ENCODE peak calls at places on chromosomes 13 and 19, in seven cellular contexts. Y, F, W, A, K, O and Q are unnamed samples.

GRCh38 chr13:95541308-95541707 is 11.2 kb upstream of the CLDN10 start:
- DNase-seq in Y (no peak), O (no peak), F (no peak), A (no peak), W (no peak), K (no peak), Q (no peak)

GRCh38 chr13:96104516-96104915 is 14.6 kb downstream of the HS6ST3 start:
- DNase-seq in A (no peak), W (no peak), K (no peak), Y (no peak), F (no peak), O (no peak), Q (no peak)

GRCh38 chr19:806815-807421 is 9.7 kb downstream of the PTBP1 start:
- DNase-seq in F (no peak), W (no peak), K (no peak), Y (no peak), O (no peak), A (no peak), Q (no peak)

GRCh38 chr19:38303517-38304351 is at the start of gene C19orf33:
- DNase-seq in A (no peak), W (peak; percentile 56), O (peak; percentile 58), Y (peak; percentile 93), F (peak; percentile 78), K (no peak), Q (no peak)

GRCh38 chr19:29831686-29832085 is 19.9 kb downstream of the CCNE1 start:
- DNase-seq in K (no peak), Y (no peak), A (no peak), O (no peak), F (no peak), W (no peak), Q (no peak)

GRCh38 chr13:91576590-91576989 is 178.2 kb downstream of the GPC5 start:
- DNase-seq in F (no peak), W (no peak), K (no peak), O (no peak), A (no peak), Y (peak; percentile 9), Q (no peak)

GRCh38 chr19:11324079-11324661 is 15.3 kb downstream of the RAB3D start:
- DNase-seq in K (peak; percentile 64), F (peak; percentile 76), W (peak; percentile 93), O (peak; percentile 77), Y (peak; percentile 81), A (peak; percentile 92), Q (peak; percentile 88)

GRCh38 chr13:73765651-73766384 is 368.4 kb downstream of the KLF12 start:
- DNase-seq in K (peak; percentile 90), Y (peak; percentile 81), A (peak; percentile 91), F (peak; percentile 86), O (peak; percentile 86), W (peak; percentile 44), Q (peak; percentile 23)

GRCh38 chr13:80109313-80109712 is 231.6 kb downstream of the SPRY2 start:
- DNase-seq in O (no peak), A (no peak), Y (no peak), W (no peak), K (no peak), F (no peak), Q (no peak)

GRCh38 chr13:101291647-101292515 is 124.4 kb downstream of the NALCN start:
- DNase-seq in K (no peak), F (no peak), A (no peak), W (no peak), Y (no peak), O (no peak), Q (no peak)

GRCh38 chr19:35587326-35587725 is 1.4 kb downstream of the PMIS2 start:
- DNase-seq in O (no peak), F (no peak), A (no peak), W (no peak), K (no peak), Y (no peak), Q (no peak)

GRCh38 chr13:102799544-102800144 is 725 bp downstream of the BIVM start:
- DNase-seq in Y (peak; percentile 26), A (peak; percentile 69), O (peak; percentile 28), W (no peak), K (no peak), F (peak; percentile 45), Q (peak; percentile 8)

GRCh38 chr19:11984986-11985385 is 20.1 kb downstream of the ZNF763 start:
- DNase-seq in F (no peak), A (no peak), W (no peak), K (no peak), Y (no peak), O (no peak), Q (no peak)

GRCh38 chr13:20024706-20025105 is 66.2 kb downstream of the ZMYM2 start:
- DNase-seq in A (no peak), K (no peak), O (no peak), W (no peak), F (no peak), Y (no peak), Q (no peak)

GRCh38 chr19:54133312-54133956 is 4.1 kb upstream of the CNOT3 start:
- DNase-seq in O (no peak), W (no peak), F (no peak), A (no peak), Y (no peak), K (no peak), Q (no peak)

GRCh38 chr13:30696278-30697176 is 38.8 kb upstream of the ALOX5AP start:
- DNase-seq in O (no peak), W (no peak), A (no peak), K (no peak), Y (peak; percentile 25), F (peak; percentile 55), Q (no peak)

GRCh38 chr13:91347996-91348905 is 764 bp downstream of the MIR17HG start:
- DNase-seq in W (peak; percentile 31), A (peak; percentile 74), Y (peak; percentile 56), O (peak; percentile 42), K (peak; percentile 70), F (peak; percentile 43), Q (peak; percentile 20)

GRCh38 chr13:60261432-60262351 is 98.0 kb upstream of the DIAPH3 start:
- DNase-seq in O (peak; percentile 39), K (no peak), W (no peak), F (no peak), Y (no peak), A (no peak), Q (no peak)

DNA sequence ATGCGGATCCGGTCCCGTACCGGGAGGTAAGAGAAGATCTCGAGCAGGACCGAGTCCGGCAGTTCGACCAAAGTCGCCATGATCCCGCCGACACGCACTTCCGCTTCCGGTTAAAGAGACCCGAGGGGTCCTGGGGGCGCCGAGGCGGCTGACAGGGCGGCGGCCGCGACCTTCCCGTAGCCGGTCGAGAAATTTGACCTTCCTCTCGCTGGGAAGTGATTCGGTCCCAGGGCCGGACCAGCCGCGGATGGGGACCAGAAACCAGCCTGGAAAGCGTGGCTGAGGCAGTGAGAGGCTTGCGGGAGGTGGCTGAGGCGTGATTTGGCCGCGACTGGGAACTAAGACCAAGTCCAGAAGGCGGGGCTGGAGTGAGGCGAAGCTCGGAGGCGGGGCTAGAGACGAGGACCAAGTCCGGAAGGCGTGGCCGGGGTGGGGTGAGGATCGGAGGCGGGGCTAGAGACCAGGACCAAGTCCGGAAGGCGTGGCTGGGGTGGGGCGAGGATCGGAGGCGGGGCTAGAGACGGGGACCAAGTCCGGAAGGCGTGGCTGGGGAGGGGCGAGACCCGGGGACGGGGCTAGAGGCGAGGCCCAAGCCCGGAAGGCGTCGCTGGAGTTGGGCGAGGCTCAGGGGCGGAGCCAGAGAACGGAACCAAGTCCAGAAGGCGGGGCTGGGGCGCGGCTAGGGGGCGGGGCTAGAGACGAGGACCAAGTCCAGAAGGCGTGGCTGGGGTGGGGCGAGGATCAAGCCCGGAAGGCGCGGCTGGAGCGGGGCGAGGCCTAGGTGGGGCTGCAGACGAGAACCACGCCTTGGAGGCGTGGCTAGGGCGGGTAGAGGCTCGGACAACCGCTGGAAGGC is at the start of gene FBXL12:
- DNase-seq in W (peak; percentile 100), A (peak; percentile 100), Y (peak; percentile 100), O (peak; percentile 100), K (peak; percentile 100), F (peak; percentile 100), Q (peak; percentile 100)
- TF ChIP-seq POLR2A in W (peak; percentile 52), A (peak; percentile 78), Y (peak; percentile 94), O (peak; percentile 94), K (peak; percentile 90), F (peak; percentile 36), Q (peak; percentile 91)

DNA sequence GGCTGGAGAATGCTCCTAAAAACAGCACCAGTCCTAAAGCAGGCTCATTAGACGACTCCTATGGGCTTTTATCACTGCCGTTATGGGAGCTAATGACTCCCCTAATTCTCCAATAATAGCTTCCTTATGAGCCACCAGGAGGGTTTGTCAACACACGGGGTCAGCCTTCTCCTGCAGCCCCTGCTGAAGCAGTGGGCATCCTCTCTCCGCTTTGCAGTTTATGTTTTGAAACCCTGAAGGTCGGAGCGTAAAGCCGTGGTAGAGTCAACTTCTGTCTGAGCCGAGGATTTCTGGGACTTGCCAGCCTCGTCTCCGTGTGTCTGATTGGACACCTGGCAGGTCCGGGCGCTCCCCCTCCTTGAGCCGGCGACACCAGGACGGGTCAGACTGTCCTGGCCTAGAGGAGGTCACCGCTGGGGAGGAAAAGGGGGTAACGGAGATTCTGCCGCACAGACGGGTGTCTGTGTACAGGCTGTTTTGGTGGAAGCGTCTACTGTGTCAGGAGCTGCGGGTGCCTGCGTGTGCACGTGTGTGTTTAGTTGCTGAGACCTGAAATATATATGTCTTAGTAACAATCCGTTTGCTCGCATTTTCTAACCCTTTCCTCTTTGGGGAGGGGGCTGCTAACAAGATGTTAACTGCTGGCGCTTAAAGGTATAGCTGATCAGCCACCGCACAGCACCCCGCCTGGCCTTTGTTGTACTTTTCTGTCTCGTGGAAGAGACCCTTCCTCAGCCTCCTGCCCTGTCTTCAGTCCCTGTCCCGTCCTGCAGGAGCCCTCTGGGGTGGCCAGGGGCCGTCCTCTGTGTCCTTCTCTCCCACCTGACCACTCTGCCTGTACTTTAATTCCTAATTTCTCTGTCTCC is 1.9 kb downstream of the KDM4B start:
- DNase-seq in Y (peak; percentile 46), F (no peak), O (peak; percentile 64), W (no peak), A (peak; percentile 76), K (peak; percentile 54), Q (no peak)
- H3K27ac ChIP-seq in Y (peak overlapping the region; percentile 76), F (peak overlapping the region; percentile 73), O (peak overlapping the region; percentile 69), W (peak overlapping the region; percentile 81), A (peak overlapping the region; percentile 71), K (peak overlapping the region; percentile 61), Q (peak overlapping the region; percentile 92)

GRCh38 chr19:52585101-52585500 is 15.0 kb downstream of the ZNF701 start:
- DNase-seq in W (no peak), A (no peak), O (no peak), F (no peak), K (no peak), Y (no peak), Q (no peak)
- TF ChIP-seq POLR2A in W (no peak), A (no peak), O (no peak), F (no peak), K (no peak), Y (no peak), Q (no peak)

DNA sequence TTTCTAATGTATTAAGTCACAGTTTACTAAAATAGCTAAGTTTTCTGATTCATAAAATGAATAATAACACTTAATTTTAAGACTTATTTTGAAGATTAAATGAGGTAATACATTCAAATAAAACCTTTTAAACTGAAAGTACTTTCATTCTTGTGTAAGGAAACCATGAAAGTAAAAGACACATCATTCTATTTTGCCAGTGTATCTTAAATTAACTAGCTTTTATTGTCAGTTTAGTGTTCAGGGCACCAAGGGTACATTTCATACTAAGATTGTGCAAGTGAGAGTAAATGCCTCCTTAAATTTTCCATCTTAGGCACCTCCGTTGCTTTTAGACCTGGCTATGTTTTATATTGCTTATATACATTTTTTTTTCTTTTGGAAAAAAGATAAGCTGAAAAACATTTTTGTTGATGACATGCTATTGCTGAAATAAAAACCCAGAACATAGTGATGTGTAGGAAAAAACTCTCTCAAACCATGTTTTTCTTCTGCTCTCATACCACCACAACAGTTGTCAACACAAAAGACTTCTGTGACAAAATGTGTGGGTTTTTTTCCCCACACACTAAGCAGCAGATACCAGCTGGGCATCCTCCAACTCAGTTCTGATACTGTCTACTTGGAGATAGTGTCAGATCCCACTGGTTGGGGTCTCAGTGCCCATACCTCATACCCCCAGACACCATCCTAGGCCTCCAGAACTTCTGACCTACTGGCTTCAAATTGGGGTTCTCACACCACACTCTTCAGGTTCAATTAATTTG is 30.7 kb upstream of the LPAR6 start:
- DNase-seq in A (no peak), W (no peak), Y (no peak), O (no peak), K (no peak), F (no peak), Q (no peak)
- H3K27ac ChIP-seq in A (no peak overlapping the region), W (no peak overlapping the region), Y (no peak overlapping the region), O (no peak overlapping the region), K (no peak overlapping the region), F (no peak overlapping the region), Q (no peak overlapping the region)